ENCODE peak calls at places on chromosomes 12 and 14, in five cellular contexts. E is stimulated activated CD8-positive, alpha-beta memory T cell treated with anti-CD3 and anti-CD28 coated beads, Interleukin-2, amount 100 ng/mL, for 1 hour; Z is lung; C is sigmoid colon; N is T-helper 17 cell. D is an unnamed sample.

GRCh38 chr12:129687731-129688130 is 216.1 kb downstream of the TMEM132D start:
- DNase-seq in C (no peak), N (no peak), Z (no peak), E (no peak), D (no peak)

GRCh38 chr12:851913-852312 is 97.6 kb downstream of the RAD52 start:
- DNase-seq in Z (no peak), E (no peak), C (no peak), N (no peak), D (no peak)

GRCh38 chr12:49451468-49452259 is 84.4 kb downstream of the SPATS2 start:
- DNase-seq in N (no peak), C (no peak), Z (no peak), E (no peak), D (no peak)

GRCh38 chr14:96363751-96364336 is 518 bp downstream of the GSKIP start:
- DNase-seq in C (peak), Z (peak), N (no peak), E (no peak), D (no peak)

GRCh38 chr12:91127296-91127695 is 16.0 kb upstream of the LUM start:
- DNase-seq in E (no peak), N (no peak), Z (no peak), C (no peak), D (no peak)

GRCh38 chr12:79673334-79673733 is 17.4 kb downstream of the PAWR start:
- DNase-seq in Z (no peak), C (no peak), E (no peak), N (no peak), D (no peak)

GRCh38 chr12:118052324-118053070 is 8.5 kb downstream of the WSB2 start:
- DNase-seq in Z (peak), N (no peak), E (no peak), C (peak), D (no peak)

GRCh38 chr14:58752782-58753181 is 115.0 kb downstream of the DACT1 start:
- DNase-seq in C (peak), E (no peak), Z (peak), N (no peak), D (no peak)

GRCh38 chr14:94394594-94395305 is 6.3 kb upstream of the SERPINA1 start:
- DNase-seq in Z (peak), E (no peak), C (peak), N (no peak), D (no peak)

GRCh38 chr12:32885831-32886230 is 10.7 kb downstream of the PKP2 start:
- DNase-seq in N (no peak), Z (no peak), E (no peak), C (no peak), D (no peak)

GRCh38 chr14:35808076-35808657 is 928 bp downstream of the RALGAPA1 start:
- DNase-seq in E (no peak), N (no peak), C (no peak), Z (no peak), D (no peak)

GRCh38 chr14:44291516-44291915 is 215.6 kb downstream of the FSCB start:
- DNase-seq in Z (no peak), C (no peak), E (no peak), N (no peak), D (no peak)

GRCh38 chr14:62144863-62145262 is 382.6 kb downstream of the SNAPC1 start:
- DNase-seq in E (no peak), Z (no peak), N (no peak), C (no peak), D (no peak)